ENCODE peak calls at places on chromosomes 4 and X, in five cellular contexts. Z, I, X, H and Y are unnamed samples.
A peak's percentile ranks its signal among the peaks of the same experiment; 100 is the strongest.

GRCh38 chrX:108437789-108438623 is at the start of gene COL4A6:
- DNase-seq in X (no peak), Z (no peak), H (peak; percentile 68), I (no peak), Y (no peak)

GRCh38 chrX:151871244-151871643 is 41.4 kb upstream of the MAGEA4 start:
- DNase-seq in H (peak; percentile 45), X (no peak), I (no peak), Z (peak; percentile 92), Y (no peak)

GRCh38 chr4:38430841-38431240 is 233.2 kb upstream of the KLF3 start:
- DNase-seq in H (peak; percentile 18), Z (no peak), I (no peak), X (no peak), Y (no peak)

GRCh38 chr4:106422766-106423165 is 54.2 kb upstream of the GIMD1 start:
- DNase-seq in H (no peak), I (no peak), Z (no peak), X (no peak), Y (no peak)

GRCh38 chr4:177005801-177006230 is 213.1 kb upstream of the VEGFC start:
- DNase-seq in H (peak; percentile 87), Z (peak; percentile 89), I (no peak), X (no peak), Y (no peak)

GRCh38 chrX:39911278-39911897 is 186.4 kb downstream of the BCOR start:
- DNase-seq in X (no peak), Z (no peak), H (no peak), I (no peak), Y (no peak)

GRCh38 chr4:73315091-73315490 is 56.5 kb upstream of the ANKRD17 start:
- DNase-seq in X (no peak), H (peak; percentile 58), Z (peak; percentile 56), I (no peak), Y (no peak)

GRCh38 chr4:34046580-34046979 is 2197.7 kb downstream of the ARAP2 start:
- DNase-seq in X (no peak), H (peak; percentile 78), Z (peak; percentile 61), I (no peak), Y (no peak)

GRCh38 chrX:33188881-33189280 is 22.5 kb downstream of the DMD start:
- DNase-seq in I (no peak), Z (no peak), X (no peak), H (no peak), Y (no peak)

GRCh38 chr4:33052241-33052640 is 2332.1 kb downstream of the PCDH7 start:
- DNase-seq in H (no peak), X (no peak), I (no peak), Z (no peak), Y (no peak)

GRCh38 chr4:74206088-74206826 is 48.3 kb downstream of the MTHFD2L start:
- DNase-seq in I (no peak), H (no peak), X (no peak), Z (peak; percentile 96), Y (no peak)

GRCh38 chr4:150078996-150079581 is 844 bp downstream of the DCLK2 start:
- DNase-seq in X (peak; percentile 44), Z (no peak), H (peak; percentile 17), I (no peak), Y (no peak)

GRCh38 chr4:140662082-140662869 is 93.5 kb upstream of the UCP1 start:
- DNase-seq in X (no peak), H (peak; percentile 74), I (no peak), Z (peak; percentile 33), Y (no peak)

GRCh38 chr4:2248821-2249261 is 6.9 kb upstream of the HAUS3 start:
- DNase-seq in X (no peak), I (no peak), Z (no peak), H (no peak), Y (no peak)

GRCh38 chrX:29952016-29952415 is 263.3 kb upstream of the MAGEB2 start:
- DNase-seq in H (no peak), Z (no peak), X (no peak), I (no peak), Y (no peak)

GRCh38 chr4:125750827-125751466 is 436.2 kb downstream of the FAT4 start:
- DNase-seq in H (no peak), Z (peak; percentile 25), X (no peak), I (no peak), Y (peak; percentile 1)

GRCh38 chr4:80831383-80832361 is 198.8 kb upstream of the BMP3 start:
- DNase-seq in I (no peak), X (no peak), H (peak; percentile 91), Z (peak; percentile 2), Y (no peak)